ENCODE peak calls at places on chromosomes 2 and 18, in seven cellular contexts. N is heart right ventricle, F is adrenal gland, E is ascending aorta, I is thyroid gland, U is fibroblast of lung, S is upper lobe of right lung. O is an unnamed sample. For H3K4me1, the result is how much of the 10 kb centered on the place peaks cover.

GRCh38 chr18:55435592-55435991 is 152.4 kb downstream of the TCF4 start:
- DNase-seq in N (no peak), F (no peak), E (no peak), I (no peak), U (peak), S (no peak), O (no peak)

GRCh38 chr2:45353879-45354278 is 257.2 kb downstream of the SRBD1 start:
- DNase-seq in N (no peak), F (no peak), E (no peak), I (no peak), U (peak), S (no peak), O (no peak)

GRCh38 chr2:201698588-201699226 is at the start of gene MPP4:
- DNase-seq in N (no peak), F (no peak), E (no peak), I (no peak), U (peak), S (no peak), O (no peak)

GRCh38 chr2:216113572-216113971 is 4.4 kb downstream of the XRCC5 start:
- DNase-seq in N (no peak), F (no peak), E (no peak), I (no peak), U (no peak), S (no peak), O (no peak)

GRCh38 chr2:230921806-230922595 is 3.0 kb downstream of the GPR55 start:
- DNase-seq in N (no peak), F (no peak), E (peak), I (no peak), U (peak), S (no peak), O (no peak)

GRCh38 chr18:48777737-48778111 is 173.0 kb downstream of the SMAD7 start:
- DNase-seq in N (no peak), F (no peak), E (no peak), I (no peak), U (peak), S (no peak), O (no peak)

GRCh38 chr2:171345971-171346722 is 87.6 kb downstream of the METTL8 start:
- DNase-seq in N (no peak), F (no peak), E (no peak), I (no peak), U (no peak), S (no peak), O (no peak)

GRCh38 chr2:25453199-25453903 is 111.6 kb upstream of the DNMT3A start:
- DNase-seq in N (no peak), F (no peak), E (no peak), I (no peak), U (peak), S (no peak), O (no peak)

GRCh38 chr2:234978466-234979203 is 26.8 kb downstream of the SH3BP4 start:
- DNase-seq in N (no peak), F (no peak), E (no peak), I (no peak), U (peak), S (no peak), O (no peak)

GRCh38 chr2:64767670-64768425 is 114.1 kb upstream of the SERTAD2 start:
- DNase-seq in N (peak), F (peak), E (peak), I (peak), U (peak), S (peak), O (peak)

GRCh38 chr2:181305151-181306123 is 151.7 kb upstream of the ITGA4 start:
- DNase-seq in N (no peak), F (no peak), E (no peak), I (no peak), U (peak), S (no peak), O (no peak)

GRCh38 chr2:164260506-164260905 is 360.8 kb downstream of the GRB14 start:
- DNase-seq in N (no peak), F (no peak), E (no peak), I (no peak), U (peak), S (no peak), O (no peak)

GRCh38 chr18:24659837-24660720 is 199.6 kb downstream of the HRH4 start:
- DNase-seq in N (peak), F (peak), E (peak), I (no peak), U (no peak), S (no peak), O (no peak)

GRCh38 chr2:133171396-133172004 is 396.8 kb downstream of the NCKAP5 start:
- DNase-seq in N (no peak), F (no peak), E (no peak), I (no peak), U (peak), S (no peak), O (no peak)

GRCh38 chr2:44742054-44742453 is 199.4 kb upstream of the SIX3 start:
- DNase-seq in N (no peak), F (no peak), E (no peak), I (no peak), U (no peak), S (no peak), O (no peak)

GRCh38 chr2:37388074-37388473 is 43.6 kb downstream of the QPCT start:
- DNase-seq in N (no peak), F (no peak), E (no peak), I (no peak), U (peak), S (no peak), O (no peak)

GRCh38 chr2:169038338-169038757 is 7.2 kb upstream of the ABCB11 start:
- DNase-seq in N (no peak), F (no peak), E (no peak), I (no peak), U (peak), S (no peak), O (no peak)

GRCh38 chr2:25714740-25715139 is 41.4 kb upstream of the DTNB start:
- DNase-seq in N (no peak), F (no peak), E (no peak), I (no peak), U (no peak), S (no peak), O (no peak)

GRCh38 chr2:120526047-120526562 is 180.2 kb downstream of the INHBB start:
- DNase-seq in N (no peak), F (peak), E (no peak), I (no peak), U (no peak), S (no peak), O (no peak)
- H3K4me3 ChIP-seq in N (no peak), F (no peak), E (no peak), I (no peak), U (no peak), S (no peak), O (no peak)

GRCh38 chr2:11764920-11765319 is 18.5 kb downstream of the LPIN1 start:
- DNase-seq in N (no peak), F (no peak), E (peak), I (no peak), U (no peak), S (no peak), O (no peak)
- TF ChIP-seq CTCF in N (no peak), F (no peak), E (no peak), I (no peak), U (no peak), S (no peak), O (no peak)

GRCh38 chr2:105373895-105374401 is 24.9 kb downstream of the FHL2 start:
- DNase-seq in N (no peak), F (peak), E (peak), I (no peak), U (no peak), S (no peak), O (no peak)
- H3K4me1 ChIP-seq in N (half or more), F (under half), E (under half), I (under half), U (half or more), S (under half), O (under half)

GRCh38 chr18:74596959-74597661 is 560 bp upstream of the ZNF407 start:
- DNase-seq in N (peak), F (peak), E (peak), I (peak), U (peak), S (peak), O (peak)

GRCh38 chr18:74597662-74598349 is at the start of gene ZNF407:
- DNase-seq in N (peak), F (peak), E (peak), I (peak), U (peak), S (peak), O (peak)

GRCh38 chr18:74590606-74591005 is 7.1 kb upstream of the ZNF407 start:
- DNase-seq in N (no peak), F (no peak), E (no peak), I (no peak), U (no peak), S (no peak), O (no peak)

GRCh38 chr18:74598350-74599001 is 806 bp downstream of the ZNF407 start:
- DNase-seq in N (peak), F (peak), E (peak), I (peak), U (peak), S (peak), O (peak)

DNA sequence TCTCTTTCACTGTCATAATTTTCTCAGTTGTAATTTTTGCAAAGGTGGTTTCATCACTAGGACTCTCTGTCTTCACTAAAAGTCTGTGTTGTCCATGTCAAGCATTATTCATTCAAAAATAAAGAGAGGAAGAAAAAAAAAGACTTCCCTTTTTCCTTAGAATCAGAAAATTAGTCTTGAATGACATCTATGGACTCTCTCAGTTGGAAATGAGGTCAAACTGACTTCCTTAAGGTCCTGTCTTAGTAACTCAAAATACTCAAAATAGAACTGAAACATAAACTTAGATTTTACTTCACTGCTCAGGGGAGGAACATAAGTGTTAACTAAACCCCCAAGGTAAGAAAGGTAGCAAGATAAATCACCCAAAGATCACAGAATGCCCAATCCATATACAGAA is 2.2 kb upstream of the ZNF407 start:
- DNase-seq in N (no peak), F (no peak), E (no peak), I (no peak), U (no peak), S (no peak), O (no peak)
- H3K4me3 ChIP-seq in N (peak), F (no peak), E (peak), I (no peak), U (no peak), S (no peak), O (no peak)

GRCh38 chr2:166158546-166158945 is 30.7 kb upstream of the SCN1A start:
- DNase-seq in N (no peak), F (no peak), E (no peak), I (no peak), U (peak), S (no peak), O (no peak)

GRCh38 chr2:166167451-166167850 is 39.6 kb upstream of the SCN1A start:
- DNase-seq in N (no peak), F (no peak), E (no peak), I (peak), U (peak), S (no peak), O (no peak)

DNA sequence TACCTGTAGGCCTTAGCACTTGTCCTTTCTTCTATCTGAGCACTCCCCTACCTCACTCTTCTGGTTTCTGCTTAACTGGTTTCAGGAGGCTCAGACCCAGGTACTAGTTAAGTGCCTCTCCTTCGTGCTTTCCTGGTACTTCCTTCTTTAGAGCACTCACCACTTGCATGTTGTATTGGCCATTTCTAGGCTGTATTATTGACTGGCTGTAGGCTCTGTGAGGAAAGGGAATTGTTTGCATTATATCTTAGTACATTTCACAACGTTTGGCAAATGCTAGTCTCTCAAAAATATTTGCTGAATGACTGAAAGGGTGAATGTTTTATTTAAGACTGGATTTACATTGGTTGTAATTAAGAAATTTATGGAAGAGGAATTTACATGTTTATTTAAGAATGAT is 36.0 kb upstream of the SCN1A start:
- DNase-seq in N (no peak), F (no peak), E (no peak), I (no peak), U (no peak), S (no peak), O (no peak)
- TF ChIP-seq CTCF in N (no peak), F (no peak), E (no peak), I (no peak), U (no peak), S (no peak), O (no peak)

GRCh38 chr2:120934891-120935338 is 199.2 kb downstream of the GLI2 start:
- DNase-seq in N (no peak), F (peak), E (peak), I (no peak), U (peak), S (no peak), O (no peak)

GRCh38 chr2:120932881-120933280 is 197.2 kb downstream of the GLI2 start:
- DNase-seq in N (no peak), F (no peak), E (no peak), I (no peak), U (no peak), S (no peak), O (no peak)

GRCh38 chr2:120934221-120934639 is 198.6 kb downstream of the GLI2 start:
- DNase-seq in N (no peak), F (no peak), E (no peak), I (no peak), U (no peak), S (no peak), O (no peak)

GRCh38 chr2:120932472-120932871 is 196.8 kb downstream of the GLI2 start:
- DNase-seq in N (no peak), F (no peak), E (no peak), I (no peak), U (peak), S (no peak), O (no peak)

GRCh38 chr2:120933693-120934092 is 198.0 kb downstream of the GLI2 start:
- DNase-seq in N (no peak), F (no peak), E (no peak), I (no peak), U (no peak), S (no peak), O (no peak)
- H3K4me1 ChIP-seq in N (under half), F (under half), E (under half), I (under half), U (under half), S (under half), O (under half)

GRCh38 chr18:76495435-76496199 is 575 bp upstream of the ZNF516 start:
- DNase-seq in N (peak), F (peak), E (peak), I (peak), U (peak), S (no peak), O (peak)

GRCh38 chr18:76498064-76498463 is 3.0 kb upstream of the ZNF516 start:
- DNase-seq in N (no peak), F (no peak), E (no peak), I (no peak), U (no peak), S (no peak), O (no peak)

GRCh38 chr18:76499596-76500340 is 4.7 kb upstream of the ZNF516 start:
- DNase-seq in N (no peak), F (no peak), E (no peak), I (no peak), U (no peak), S (no peak), O (no peak)

GRCh38 chr18:76496200-76496890 is 1.3 kb upstream of the ZNF516 start:
- DNase-seq in N (peak), F (peak), E (peak), I (peak), U (peak), S (peak), O (peak)

DNA sequence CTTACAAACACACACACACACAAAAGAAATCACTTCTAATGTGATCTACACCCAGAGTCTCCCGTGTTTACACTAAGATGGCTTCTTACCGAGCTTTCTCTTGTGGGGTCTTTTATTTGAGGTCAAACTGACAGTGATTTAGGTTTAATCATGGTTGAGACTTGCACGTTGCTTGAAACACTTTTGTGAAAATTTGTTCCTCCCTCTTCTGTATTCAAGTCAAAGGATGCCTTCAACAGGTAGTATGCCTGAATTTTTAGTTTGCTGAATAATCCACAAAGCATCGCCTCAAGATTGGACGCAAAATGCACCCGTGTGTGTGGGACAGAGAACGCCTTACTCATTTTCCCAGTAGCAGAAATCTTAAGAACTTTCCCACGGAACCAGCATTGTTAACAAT is 4.0 kb upstream of the ZNF516 start:
- DNase-seq in N (no peak), F (no peak), E (no peak), I (no peak), U (no peak), S (no peak), O (no peak)
- H3K4me3 ChIP-seq in N (no peak), F (no peak), E (no peak), I (no peak), U (no peak), S (no peak), O (no peak)

GRCh38 chr2:127526142-127526939 is at the start of gene IWS1:
- DNase-seq in N (peak), F (peak), E (peak), I (peak), U (peak), S (peak), O (peak)
- TF ChIP-seq CTCF in N (peak), F (peak), E (peak), I (peak), U (no peak), S (peak), O (no peak)

DNA sequence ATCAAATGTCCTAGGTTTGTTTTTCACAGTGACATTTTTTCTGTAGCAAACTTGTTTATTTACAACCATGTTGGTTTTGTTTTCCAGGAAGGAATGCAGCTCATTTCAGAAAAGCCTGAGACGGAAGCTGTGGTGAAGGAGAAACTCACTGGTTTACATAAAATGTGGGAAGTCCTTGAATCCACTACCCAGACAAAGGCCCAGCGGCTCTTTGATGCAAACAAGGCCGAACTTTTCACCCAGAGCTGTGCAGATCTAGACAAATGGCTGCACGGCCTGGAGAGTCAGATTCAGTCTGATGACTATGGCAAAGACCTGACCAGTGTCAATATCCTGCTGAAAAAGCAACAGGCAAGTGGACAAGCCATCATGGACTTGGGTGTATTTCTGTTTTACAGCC is 79.2 kb upstream of the EML6 start:
- DNase-seq in N (no peak), F (no peak), E (no peak), I (no peak), U (no peak), S (no peak), O (no peak)
- H3K4me1 ChIP-seq in N (under half), F (under half), E (under half), I (under half), U (under half), S (under half), O (under half)